ENCODE peak calls at places on chromosomes 11 and 22, in ten cellular contexts. A is thoracic aorta; B is effector memory CD4-positive, alpha-beta T cell; E is stomach; H is heart left ventricle; F is SJSA1; Z is hepatocyte; K is CD4-positive, CD25-positive, alpha-beta regulatory T cell; Q is HCT116; N is mesendoderm. D is an unnamed sample.
A peak's percentile ranks its signal among the peaks of the same experiment; 100 is the strongest.

GRCh38 chr22:48851933-48852549 is 975.6 kb downstream of the BRD1 start:
- DNase-seq in A (no peak), B (no peak), E (no peak), H (no peak), F (no peak), Z (no peak), K (no peak), Q (no peak), N (no peak), D (no peak)

GRCh38 chr22:36731916-36732315 is 28.4 kb upstream of the CACNG2 start:
- DNase-seq in A (no peak), B (no peak), E (no peak), H (no peak), F (no peak), Z (no peak), K (no peak), Q (no peak), N (no peak), D (no peak)

GRCh38 chr11:92834296-92835020 is 135.0 kb upstream of the MTNR1B start:
- DNase-seq in A (no peak), B (no peak), E (no peak), H (no peak), F (no peak), Z (no peak), K (no peak), Q (no peak), N (no peak), D (no peak)

GRCh38 chr11:72113170-72113808 is 794 bp upstream of the ANAPC15 start:
- DNase-seq in A (no peak), B (no peak), E (no peak), H (no peak), F (no peak), Z (no peak), K (no peak), Q (no peak), N (no peak), D (no peak)

GRCh38 chr11:66126808-66127555 is 56.9 kb downstream of the PACS1 start:
- DNase-seq in A (peak; percentile 6), B (peak; percentile 45), E (peak; percentile 56), H (peak; percentile 65), F (no peak), Z (peak; percentile 65), K (peak; percentile 27), Q (no peak), N (peak; percentile 68), D (peak; percentile 40)

GRCh38 chr22:22348815-22349454 is 104.3 kb downstream of the VPREB1 start:
- DNase-seq in A (no peak), B (no peak), E (no peak), H (no peak), F (no peak), Z (no peak), K (no peak), Q (no peak), N (no peak), D (no peak)

GRCh38 chr11:40759341-40759740 is 700.1 kb downstream of the LRRC4C start:
- DNase-seq in A (no peak), B (no peak), E (no peak), H (no peak), F (no peak), Z (no peak), K (no peak), Q (no peak), N (no peak), D (no peak)

GRCh38 chr11:122069946-122070345 is 46.1 kb downstream of the BLID start:
- DNase-seq in A (peak; percentile 69), B (no peak), E (peak; percentile 28), H (peak; percentile 38), F (peak; percentile 61), Z (peak; percentile 79), K (no peak), Q (no peak), N (peak; percentile 48), D (no peak)

GRCh38 chr11:26187639-26188038 is 144.3 kb upstream of the ANO3 start:
- DNase-seq in A (no peak), B (no peak), E (no peak), H (no peak), F (no peak), Z (peak; percentile 35), K (no peak), Q (no peak), N (peak; percentile 26), D (no peak)

GRCh38 chr11:13016415-13016814 is 7.3 kb downstream of the RASSF10 start:
- DNase-seq in A (no peak), B (no peak), E (no peak), H (no peak), F (no peak), Z (no peak), K (no peak), Q (peak; percentile 13), N (no peak), D (peak; percentile 18)

GRCh38 chr11:57407010-57407409 is 16.6 kb upstream of the PRG2 start:
- DNase-seq in A (no peak), B (no peak), E (no peak), H (peak; percentile 46), F (no peak), Z (no peak), K (no peak), Q (no peak), N (no peak), D (no peak)

GRCh38 chr11:57407521-57407920 is 17.1 kb upstream of the PRG2 start:
- DNase-seq in A (no peak), B (no peak), E (no peak), H (no peak), F (no peak), Z (no peak), K (no peak), Q (no peak), N (no peak), D (no peak)

GRCh38 chr11:57405271-57405890 is 14.9 kb upstream of the PRG2 start:
- DNase-seq in A (no peak), B (no peak), E (no peak), H (no peak), F (no peak), Z (no peak), K (no peak), Q (no peak), N (no peak), D (no peak)

GRCh38 chr11:57407941-57408475 is 17.6 kb upstream of the PRG2 start:
- DNase-seq in A (no peak), B (no peak), E (no peak), H (no peak), F (no peak), Z (no peak), K (no peak), Q (no peak), N (no peak), D (no peak)

GRCh38 chr11:57406337-57406904 is 16.0 kb upstream of the PRG2 start:
- DNase-seq in A (no peak), B (no peak), E (no peak), H (peak; percentile 34), F (no peak), Z (no peak), K (no peak), Q (no peak), N (no peak), D (no peak)
- H3K27ac ChIP-seq in A (no peak overlapping the region), B (no peak overlapping the region), E (no peak overlapping the region), H (peak overlapping the region; percentile 65), F (no peak overlapping the region), Z (no peak overlapping the region), K (no peak overlapping the region), Q (no peak overlapping the region), N (no peak overlapping the region), D (no peak overlapping the region)

GRCh38 chr11:19725379-19726079 is 12.9 kb downstream of the NAV2 start:
- DNase-seq in A (peak; percentile 44), B (no peak), E (peak; percentile 41), H (no peak), F (no peak), Z (no peak), K (no peak), Q (no peak), N (peak; percentile 36), D (no peak)

GRCh38 chr11:19719960-19720359 is 7.3 kb downstream of the NAV2 start:
- DNase-seq in A (no peak), B (no peak), E (no peak), H (no peak), F (no peak), Z (no peak), K (no peak), Q (no peak), N (no peak), D (no peak)

GRCh38 chr11:19723572-19724342 is 11.1 kb downstream of the NAV2 start:
- DNase-seq in A (peak; percentile 44), B (peak; percentile 42), E (no peak), H (no peak), F (peak; percentile 39), Z (peak; percentile 22), K (no peak), Q (peak; percentile 36), N (no peak), D (no peak)

GRCh38 chr11:19724765-19725164 is 12.1 kb downstream of the NAV2 start:
- DNase-seq in A (no peak), B (no peak), E (no peak), H (no peak), F (no peak), Z (no peak), K (no peak), Q (no peak), N (no peak), D (no peak)

DNA sequence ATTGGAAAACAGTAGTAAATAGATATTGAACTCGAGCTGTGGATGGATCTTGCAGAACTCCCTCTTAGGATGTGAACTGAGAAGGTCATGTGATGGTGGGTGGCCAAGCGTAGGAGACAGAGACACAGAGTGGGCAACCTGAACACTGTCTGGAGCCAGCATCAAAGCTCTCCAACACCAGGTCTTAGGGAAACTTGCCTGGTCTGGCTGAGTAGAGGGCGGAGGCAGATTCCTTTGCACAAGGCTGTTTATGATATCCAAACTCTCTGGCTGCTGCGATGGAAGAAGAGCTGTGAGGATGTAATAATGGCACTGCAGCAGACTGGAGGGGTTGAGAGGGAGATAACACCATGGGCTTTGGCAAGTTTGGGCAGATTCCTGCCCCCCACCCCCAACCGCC is 10.1 kb downstream of the NAV2 start:
- DNase-seq in A (no peak), B (no peak), E (no peak), H (no peak), F (no peak), Z (no peak), K (no peak), Q (no peak), N (no peak), D (no peak)
- H3K4me1 ChIP-seq in A (peaks cover 94% of the 10 kb centered on the region), B (peaks cover 19% of the 10 kb centered on the region), E (peaks cover 26% of the 10 kb centered on the region), H (peaks cover 17% of the 10 kb centered on the region), F (peaks cover 19% of the 10 kb centered on the region), Z (peaks cover 20% of the 10 kb centered on the region), K (peaks cover 23% of the 10 kb centered on the region), Q (peaks cover 40% of the 10 kb centered on the region), N (no peaks in the 10 kb centered on the region), D (no peaks in the 10 kb centered on the region)

GRCh38 chr22:38298312-38299000 is 18.8 kb downstream of the CSNK1E start:
- DNase-seq in A (no peak), B (no peak), E (no peak), H (no peak), F (no peak), Z (peak; percentile 75), K (no peak), Q (peak; percentile 58), N (peak; percentile 96), D (no peak)
- H3K27ac ChIP-seq in A (no peak overlapping the region), B (no peak overlapping the region), E (no peak overlapping the region), H (no peak overlapping the region), F (peak overlapping the region; percentile 43), Z (peak overlapping the region; percentile 68), K (no peak overlapping the region), Q (peak overlapping the region; percentile 17), N (no peak overlapping the region), D (no peak overlapping the region)

GRCh38 chr11:119717839-119718534 is 11.0 kb downstream of the NECTIN1 start:
- DNase-seq in A (no peak), B (no peak), E (no peak), H (no peak), F (no peak), Z (no peak), K (no peak), Q (no peak), N (no peak), D (no peak)
- H3K4me1 ChIP-seq in A (no peaks in the 10 kb centered on the region), B (no peaks in the 10 kb centered on the region), E (peaks cover 6% of the 10 kb centered on the region), H (no peaks in the 10 kb centered on the region), F (peaks cover 6% of the 10 kb centered on the region), Z (peaks cover 16% of the 10 kb centered on the region), K (no peaks in the 10 kb centered on the region), Q (peaks cover 24% of the 10 kb centered on the region), N (peaks cover 13% of the 10 kb centered on the region), D (no peaks in the 10 kb centered on the region)

D was measured in small intestine.